ENCODE peak calls at places on chromosomes 11 and 22, in four cellular contexts. Y is tibial nerve, R is left ventricle myocardium inferior, C is cardiac muscle cell. W is an unnamed sample. For H3K4me1, the result is how much of the 10 kb centered on the place peaks cover.

GRCh38 chr11:11135820-11136476 is 217.1 kb downstream of the CSNK2A3 start:
- DNase-seq in C (no peak), R (no peak), Y (no peak), W (no peak)

GRCh38 chr11:16261836-16262644 is 94.3 kb downstream of the SOX6 start:
- DNase-seq in R (no peak), C (no peak), Y (no peak), W (no peak)

GRCh38 chr22:46688949-46689348 is 49.1 kb downstream of the CERK start:
- DNase-seq in R (peak), C (no peak), Y (no peak), W (peak)

GRCh38 chr22:37419916-37420655 is 7.2 kb downstream of the ELFN2 start:
- DNase-seq in C (peak), Y (no peak), R (no peak), W (no peak)

GRCh38 chr11:27618591-27618990 is 81.7 kb downstream of the BDNF start:
- DNase-seq in R (no peak), C (no peak), Y (no peak), W (no peak)

GRCh38 chr22:26574001-26574723 is 15.8 kb downstream of the TPST2 start:
- DNase-seq in Y (no peak), R (no peak), C (no peak), W (no peak)

GRCh38 chr11:2859706-2860037 is 25.9 kb downstream of the CDKN1C start:
- DNase-seq in R (no peak), C (no peak), Y (no peak), W (no peak)

GRCh38 chr11:6724013-6724412 is 40.9 kb upstream of the MRPL17 start:
- DNase-seq in C (no peak), R (no peak), Y (no peak), W (no peak)

GRCh38 chr11:15923169-15923568 is 433.2 kb downstream of the SOX6 start:
- DNase-seq in R (no peak), C (no peak), Y (no peak), W (no peak)

GRCh38 chr11:1916986-1917522 is 2.4 kb upstream of the TNNT3 start:
- DNase-seq in R (no peak), C (no peak), Y (no peak), W (peak)

GRCh38 chr22:24775769-24776492 is 1.4 kb upstream of the PIWIL3 start:
- DNase-seq in C (no peak), R (no peak), Y (no peak), W (no peak)

GRCh38 chr11:69075421-69076128 is 26.8 kb downstream of the TPCN2 start:
- DNase-seq in Y (peak), C (no peak), R (peak), W (peak)

GRCh38 chr11:108713076-108713790 is 48.4 kb downstream of the DDX10 start:
- DNase-seq in C (no peak), Y (no peak), R (no peak), W (no peak)

GRCh38 chr11:8006349-8006977 is 19.3 kb downstream of the EIF3F start:
- DNase-seq in C (peak), Y (peak), R (peak), W (peak)

GRCh38 chr22:20025401-20026203 is 4.7 kb downstream of the TANGO2 start:
- DNase-seq in Y (no peak), C (no peak), R (no peak), W (peak)

GRCh38 chr11:44568706-44569473 is 3.4 kb downstream of the CD82 start:
- DNase-seq in R (peak), C (no peak), Y (peak), W (peak)

GRCh38 chr11:67466367-67466766 is 2.7 kb downstream of the TMEM134 start:
- DNase-seq in R (no peak), C (no peak), Y (no peak), W (no peak)

GRCh38 chr22:25380141-25380747 is 160.8 kb downstream of the CRYBB2 start:
- DNase-seq in R (no peak), C (no peak), Y (no peak), W (no peak)

GRCh38 chr11:111512296-111513239 is at the start of gene BTG4:
- DNase-seq in C (peak), R (no peak), Y (no peak), W (peak)
- TF ChIP-seq CTCF in C (no peak), R (no peak), Y (no peak), W (no peak)

GRCh38 chr11:123409456-123409801 is 20.6 kb upstream of the GRAMD1B start:
- DNase-seq in Y (no peak), R (no peak), C (no peak), W (no peak)

GRCh38 chr11:123408619-123409455 is 21.2 kb upstream of the GRAMD1B start:
- DNase-seq in Y (no peak), C (no peak), R (no peak), W (no peak)

GRCh38 chr11:123406441-123407123 is 23.5 kb upstream of the GRAMD1B start:
- DNase-seq in C (no peak), R (no peak), Y (no peak), W (no peak)

GRCh38 chr11:123407124-123407995 is 22.7 kb upstream of the GRAMD1B start:
- DNase-seq in C (peak), Y (peak), R (peak), W (peak)

GRCh38 chr11:123407996-123408597 is 22.0 kb upstream of the GRAMD1B start:
- DNase-seq in Y (no peak), R (no peak), C (no peak), W (no peak)
- H3K4me1 ChIP-seq in Y (under half), R (half or more), C (under half), W (under half)

GRCh38 chr11:12772324-12772723 is 98.1 kb downstream of the TEAD1 start:
- DNase-seq in Y (no peak), C (no peak), R (no peak), W (no peak)
- H3K27ac ChIP-seq in Y (no peak), C (no peak), R (no peak), W (no peak)

GRCh38 chr11:118694185-118694584 is 14.7 kb upstream of the TREH start:
- DNase-seq in C (no peak), Y (no peak), R (no peak), W (no peak)

GRCh38 chr11:118699508-118700220 is 20.2 kb upstream of the TREH start:
- DNase-seq in R (no peak), C (no peak), Y (no peak), W (no peak)

GRCh38 chr11:118696673-118697226 is 17.3 kb upstream of the TREH start:
- DNase-seq in Y (no peak), R (no peak), C (no peak), W (no peak)

GRCh38 chr11:118694771-118695170 is 15.3 kb upstream of the TREH start:
- DNase-seq in Y (no peak), R (no peak), C (no peak), W (no peak)

DNA sequence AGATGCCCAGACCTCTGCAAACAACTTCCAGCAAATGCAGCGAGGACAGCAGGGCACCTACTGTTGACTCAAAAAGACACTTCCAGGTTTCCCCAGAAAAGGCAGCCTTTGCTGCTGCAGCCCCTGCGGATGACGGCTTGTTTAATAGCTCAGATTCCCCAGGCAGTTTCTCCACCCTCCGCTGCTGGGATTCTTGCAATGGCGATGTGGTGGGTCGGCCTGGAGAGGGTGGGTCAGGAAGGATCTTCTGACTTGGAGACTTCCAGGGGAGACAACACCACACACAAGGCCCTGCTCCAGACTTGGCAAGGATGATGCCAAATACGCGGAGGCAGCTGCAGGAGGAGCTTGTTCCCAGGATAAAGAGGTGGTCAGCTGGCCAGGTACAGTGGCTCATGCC is 17.9 kb upstream of the TREH start:
- DNase-seq in Y (no peak), R (no peak), C (no peak), W (no peak)
- TF ChIP-seq CTCF in Y (no peak), R (no peak), C (no peak), W (no peak)

GRCh38 chr11:76453248-76453647 is 8.4 kb downstream of the EMSY start:
- DNase-seq in R (no peak), C (no peak), Y (no peak), W (no peak)
- H3K4me1 ChIP-seq in R (under half), C (under half), Y (under half), W (under half)

DNA sequence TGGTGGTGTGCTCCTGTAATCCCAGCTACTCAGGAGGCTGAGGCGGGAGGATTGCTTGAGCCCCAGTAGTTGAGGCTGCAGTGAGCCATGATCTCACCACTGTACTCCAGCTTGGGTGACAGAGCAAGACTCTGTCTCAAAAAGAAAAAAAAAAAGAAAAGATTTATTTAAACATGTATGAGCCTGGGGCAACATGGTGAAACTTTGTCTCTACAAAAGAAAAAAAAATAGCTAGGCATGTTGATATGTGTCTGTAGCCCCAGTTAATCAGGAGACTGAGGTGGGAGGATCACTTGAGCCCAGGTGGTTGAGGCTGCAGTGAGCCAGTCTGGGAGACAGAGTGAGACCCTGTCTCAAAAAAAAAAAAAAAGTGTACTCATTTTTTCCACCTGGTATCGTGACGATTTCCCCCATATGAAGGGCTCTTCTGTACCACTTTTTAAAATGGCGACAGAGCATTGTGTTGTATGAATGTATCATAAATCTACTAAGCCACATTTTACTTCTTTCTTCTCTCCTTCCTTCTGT is 16.4 kb upstream of the KCTD14 start:
- DNase-seq in R (no peak), Y (no peak), C (no peak), W (no peak)
- H3K27ac ChIP-seq in R (peak), Y (peak), C (no peak), W (peak)

W was measured in psoas muscle.